ENCODE peak calls at places on chromosomes 7 and 10, in eight cellular contexts. E, A, Q, R, L, X, K and P are unnamed samples.

GRCh38 chr10:77756319-77757232 is 119.0 kb upstream of the KCNMA1 start:
- DNase-seq in X (no peak), L (no peak), K (peak; percentile 68), R (no peak), Q (peak; percentile 58), A (no peak), E (no peak), P (no peak)

GRCh38 chr10:72045586-72045985 is 42.8 kb downstream of the SPOCK2 start:
- DNase-seq in L (no peak), X (no peak), K (no peak), A (no peak), R (no peak), Q (no peak), E (no peak), P (no peak)

GRCh38 chr7:82444220-82445049 is 858 bp upstream of the CACNA2D1 start:
- DNase-seq in Q (peak; percentile 44), A (peak; percentile 49), R (peak; percentile 17), K (peak; percentile 80), X (no peak), E (no peak), L (no peak), P (no peak)

GRCh38 chr10:117535045-117535751 is 7.3 kb upstream of the EMX2 start:
- DNase-seq in X (no peak), R (peak; percentile 43), K (no peak), L (no peak), Q (no peak), A (no peak), E (no peak), P (peak; percentile 62)

GRCh38 chr10:36425140-36425797 is 700.1 kb upstream of the ANKRD30A start:
- DNase-seq in L (no peak), K (no peak), E (no peak), Q (no peak), X (no peak), A (no peak), R (no peak), P (no peak)

GRCh38 chr7:84720456-84721097 is 466.3 kb downstream of the SEMA3D start:
- DNase-seq in L (no peak), K (no peak), Q (no peak), A (no peak), X (no peak), E (no peak), R (no peak), P (no peak)

GRCh38 chr10:112678987-112679386 is 232.0 kb downstream of the VTI1A start:
- DNase-seq in L (no peak), K (no peak), X (no peak), R (no peak), A (no peak), Q (no peak), E (no peak), P (no peak)

GRCh38 chr10:130244928-130245495 is 108.8 kb downstream of the GLRX3 start:
- DNase-seq in X (no peak), K (no peak), Q (no peak), A (no peak), L (no peak), R (no peak), E (no peak), P (peak; percentile 75)

GRCh38 chr10:52486840-52487611 is 172.9 kb downstream of the DKK1 start:
- DNase-seq in E (no peak), Q (no peak), R (no peak), A (no peak), K (peak; percentile 45), L (no peak), X (no peak), P (no peak)

GRCh38 chr7:50803359-50804337 is 21.0 kb upstream of the GRB10 start:
- DNase-seq in K (peak; percentile 63), L (no peak), X (no peak), A (no peak), Q (no peak), R (no peak), E (no peak), P (no peak)

GRCh38 chr7:134565643-134566136 is 16.8 kb downstream of the AKR1B15 start:
- DNase-seq in L (no peak), R (no peak), X (no peak), A (peak; percentile 33), K (no peak), Q (peak; percentile 44), E (peak; percentile 22), P (no peak)

GRCh38 chr7:100852048-100852872 is at the start of gene SLC12A9:
- DNase-seq in L (peak; percentile 95), A (peak; percentile 88), E (peak; percentile 83), Q (peak; percentile 91), K (peak; percentile 86), X (peak; percentile 87), R (peak; percentile 88), P (peak; percentile 95)

GRCh38 chr7:13987395-13987794 is 2.1 kb downstream of the ETV1 start:
- DNase-seq in K (no peak), L (no peak), A (no peak), R (no peak), E (no peak), X (no peak), Q (no peak), P (no peak)

GRCh38 chr7:93895859-93896258 is 5.3 kb upstream of the TFPI2 start:
- DNase-seq in L (no peak), Q (no peak), K (no peak), E (no peak), X (no peak), R (no peak), A (no peak), P (no peak)

GRCh38 chr10:33332183-33333031 is 2.1 kb downstream of the NRP1 start:
- DNase-seq in X (no peak), Q (no peak), K (peak; percentile 28), E (no peak), L (no peak), A (no peak), R (no peak), P (no peak)

GRCh38 chr10:97307441-97307840 is 11.6 kb upstream of the FRAT1 start:
- DNase-seq in X (no peak), L (no peak), A (no peak), E (no peak), K (no peak), Q (no peak), R (no peak), P (no peak)

GRCh38 chr7:50640256-50640655 is 75.1 kb upstream of the DDC start:
- DNase-seq in E (no peak), X (no peak), K (no peak), A (no peak), L (no peak), R (no peak), Q (no peak), P (no peak)

GRCh38 chr7:130143334-130143732 is 61.9 kb downstream of the TMEM209 start:
- DNase-seq in A (no peak), R (no peak), E (no peak), Q (no peak), L (no peak), X (no peak), K (no peak), P (no peak)

GRCh38 chr7:130140551-130141160 is 64.5 kb downstream of the TMEM209 start:
- DNase-seq in Q (peak; percentile 52), E (no peak), R (no peak), A (no peak), K (no peak), L (no peak), X (no peak), P (no peak)

GRCh38 chr7:130142654-130143333 is 62.4 kb downstream of the TMEM209 start:
- DNase-seq in A (no peak), L (no peak), E (no peak), K (no peak), R (no peak), X (no peak), Q (no peak), P (no peak)

GRCh38 chr7:130141161-130141857 is 63.9 kb downstream of the TMEM209 start:
- DNase-seq in L (peak; percentile 71), X (peak; percentile 78), E (peak; percentile 64), A (peak; percentile 74), Q (peak; percentile 72), K (no peak), R (peak; percentile 70), P (no peak)

DNA sequence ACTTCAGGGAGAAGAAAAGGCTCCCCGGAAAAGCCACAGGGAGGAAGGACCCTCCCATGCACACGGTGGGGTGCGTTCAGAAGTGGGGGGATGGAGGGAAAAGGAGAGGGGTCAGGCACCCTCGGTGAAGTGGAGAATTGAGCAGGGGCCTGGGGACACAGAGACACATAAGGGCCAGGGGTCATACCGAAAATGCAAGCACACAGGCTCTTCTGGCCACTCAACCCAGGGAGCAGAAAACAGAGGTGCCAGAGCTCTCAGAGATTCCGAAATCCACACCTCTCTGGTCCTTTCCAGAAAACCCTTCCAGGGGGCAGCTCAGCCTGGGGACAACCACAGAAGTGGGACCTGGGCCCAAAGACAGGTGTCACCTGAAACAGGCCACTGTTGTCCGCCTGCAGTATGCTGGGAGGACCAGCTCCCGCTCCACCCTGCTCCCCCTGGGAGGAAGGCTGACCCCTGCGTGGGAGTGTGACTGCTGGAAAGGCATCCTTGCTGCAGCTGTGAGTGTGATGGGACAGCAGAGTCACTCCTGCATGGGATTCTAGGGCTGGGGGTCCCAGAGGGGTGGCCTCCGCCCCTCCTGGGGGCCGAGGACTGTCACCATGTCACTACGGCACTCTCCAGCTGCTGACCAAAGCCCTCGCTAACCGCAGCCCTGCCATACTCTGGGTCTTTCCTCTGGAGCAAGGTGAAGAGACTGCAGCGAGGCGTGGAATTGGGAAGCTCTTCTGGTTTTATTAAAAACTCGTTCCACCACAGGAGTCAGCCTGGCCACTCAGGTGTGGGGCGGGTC is 63.1 kb downstream of the TMEM209 start:
- DNase-seq in K (no peak), Q (no peak), E (no peak), L (no peak), X (no peak), R (no peak), A (no peak), P (no peak)
- H3K4me3 ChIP-seq in K (no peak overlapping the region), Q (peak overlapping the region; percentile 46), E (peak overlapping the region; percentile 34), L (peak overlapping the region; percentile 67), X (peak overlapping the region; percentile 65), R (peak overlapping the region; percentile 40), A (peak overlapping the region; percentile 53), P (peak overlapping the region; percentile 67)

GRCh38 chr10:132770061-132771021 is 15.6 kb downstream of the NKX6-2 start:
- DNase-seq in K (no peak), Q (no peak), E (no peak), A (no peak), L (no peak), R (no peak), X (no peak), P (no peak)
- TF ChIP-seq POLR2A in K (no peak), Q (no peak), E (no peak), A (no peak), L (no peak), R (no peak), X (no peak), P (no peak)

DNA sequence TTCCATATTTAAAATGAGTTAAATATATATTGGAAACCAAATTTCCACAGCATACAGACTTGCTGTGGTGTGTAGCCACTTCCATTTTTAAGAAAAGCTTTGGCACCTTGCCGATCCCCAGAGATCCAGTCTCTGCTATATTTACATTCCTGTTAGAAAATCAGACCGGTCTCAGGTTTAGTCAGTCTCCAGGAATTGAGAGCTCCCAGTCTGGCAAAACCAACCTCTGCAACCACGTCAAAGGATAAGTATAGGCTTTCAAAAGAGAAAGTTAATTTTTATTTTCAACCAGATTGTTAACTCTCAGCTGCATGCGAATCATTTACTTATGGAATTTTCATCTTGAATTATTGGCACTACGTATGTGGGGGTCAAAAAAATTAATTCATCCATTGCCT is 28.1 kb downstream of the PUS7 start:
- DNase-seq in L (no peak), K (peak; percentile 50), Q (no peak), A (peak; percentile 50), E (no peak), X (peak; percentile 54), R (no peak), P (no peak)
- H3K4me3 ChIP-seq in L (no peak overlapping the region), K (no peak overlapping the region), Q (no peak overlapping the region), A (no peak overlapping the region), E (no peak overlapping the region), X (peak overlapping the region; percentile 12), R (no peak overlapping the region), P (no peak overlapping the region)

GRCh38 chr7:106774213-106774767 is 90.8 kb upstream of the PIK3CG start:
- DNase-seq in K (no peak), E (no peak), A (no peak), Q (no peak), X (no peak), L (no peak), R (no peak), P (no peak)
- TF ChIP-seq POLR2A in K (no peak), E (no peak), A (no peak), Q (no peak), X (no peak), L (no peak), R (no peak), P (no peak)